ENCODE peak calls at places on chromosomes 3 and 15, in eight cellular contexts. D, M, K, J, O, W, S and R are unnamed samples.

GRCh38 chr3:41630708-41631107 is 331.2 kb downstream of the ULK4 start:
- DNase-seq in D (no peak), M (no peak), K (no peak), J (no peak), O (no peak), W (no peak), S (no peak), R (no peak)

GRCh38 chr15:52200831-52201365 is 9.7 kb upstream of the GNB5 start:
- DNase-seq in D (no peak), M (no peak), K (no peak), J (no peak), O (no peak), W (no peak), S (no peak), R (no peak)

GRCh38 chr3:44596631-44597030 is 11.9 kb downstream of the ZNF660 start:
- DNase-seq in D (no peak), M (no peak), K (no peak), J (no peak), O (no peak), W (no peak), S (no peak), R (no peak)

GRCh38 chr3:6733699-6734394 is 127.1 kb upstream of the GRM7 start:
- DNase-seq in D (no peak), M (no peak), K (no peak), J (no peak), O (no peak), W (no peak), S (no peak), R (no peak)

GRCh38 chr3:96754128-96754527 is 60.3 kb upstream of the EPHA6 start:
- DNase-seq in D (no peak), M (no peak), K (no peak), J (no peak), O (no peak), W (no peak), S (no peak), R (no peak)

GRCh38 chr15:90600954-90601353 is 71.2 kb downstream of the CRTC3 start:
- DNase-seq in D (no peak), M (no peak), K (no peak), J (no peak), O (no peak), W (no peak), S (no peak), R (no peak)

GRCh38 chr3:20160230-20160629 is 25.8 kb downstream of the SGO1 start:
- DNase-seq in D (no peak), M (no peak), K (no peak), J (no peak), O (no peak), W (no peak), S (no peak), R (no peak)

GRCh38 chr3:50323614-50324199 is 1.2 kb upstream of the HYAL2 start:
- DNase-seq in D (peak), M (no peak), K (no peak), J (no peak), O (no peak), W (no peak), S (no peak), R (no peak)

GRCh38 chr3:184015381-184016019 is 2.2 kb downstream of the ABCC5 start:
- DNase-seq in D (peak), M (no peak), K (no peak), J (peak), O (no peak), W (no peak), S (no peak), R (no peak)

GRCh38 chr3:125054436-125055164 is 1.2 kb downstream of the HEG1 start:
- DNase-seq in D (peak), M (peak), K (peak), J (no peak), O (no peak), W (no peak), S (no peak), R (no peak)

GRCh38 chr15:74262635-74263034 is 26.5 kb downstream of the CCDC33 start:
- DNase-seq in D (no peak), M (no peak), K (no peak), J (no peak), O (no peak), W (peak), S (no peak), R (no peak)

GRCh38 chr15:67776600-67776999 is 48.7 kb upstream of the SKOR1 start:
- DNase-seq in D (no peak), M (no peak), K (no peak), J (no peak), O (no peak), W (no peak), S (no peak), R (no peak)

GRCh38 chr3:149554826-149555225 is 80.3 kb downstream of the TM4SF4 start:
- DNase-seq in D (no peak), M (no peak), K (no peak), J (no peak), O (peak), W (no peak), S (no peak), R (no peak)

GRCh38 chr3:99579246-99579645 is 59.1 kb upstream of the COL8A1 start:
- DNase-seq in D (no peak), M (no peak), K (peak), J (no peak), O (peak), W (no peak), S (no peak), R (no peak)

GRCh38 chr3:157089455-157090221 is 70.3 kb downstream of the CCNL1 start:
- DNase-seq in D (peak), M (peak), K (no peak), J (peak), O (peak), W (no peak), S (no peak), R (no peak)

GRCh38 chr15:31393441-31394091 is 66.9 kb downstream of the KLF13 start:
- DNase-seq in D (no peak), M (no peak), K (no peak), J (no peak), O (no peak), W (peak), S (no peak), R (no peak)

GRCh38 chr15:89912145-89912673 is 543 bp downstream of the ARPIN start:
- DNase-seq in D (peak), M (no peak), K (no peak), J (peak), O (no peak), W (peak), S (no peak), R (peak)

GRCh38 chr15:25327671-25328070 is 111.2 kb downstream of the UBE3A start:
- DNase-seq in D (no peak), M (no peak), K (no peak), J (no peak), O (no peak), W (no peak), S (no peak), R (no peak)

GRCh38 chr3:18295171-18295920 is 129.8 kb downstream of the SATB1 start:
- DNase-seq in D (no peak), M (no peak), K (peak), J (peak), O (peak), W (no peak), S (no peak), R (no peak)

GRCh38 chr3:159733194-159733860 is 255.3 kb upstream of the IL12A start:
- DNase-seq in D (no peak), M (no peak), K (peak), J (no peak), O (peak), W (no peak), S (no peak), R (no peak)

GRCh38 chr15:83837946-83838571 is 184.1 kb downstream of the ADAMTSL3 start:
- DNase-seq in D (peak), M (no peak), K (no peak), J (peak), O (peak), W (peak), S (no peak), R (peak)

GRCh38 chr15:34084086-34084485 is 17.6 kb downstream of the EMC7 start:
- DNase-seq in D (no peak), M (no peak), K (no peak), J (no peak), O (no peak), W (peak), S (no peak), R (no peak)

GRCh38 chr15:51322622-51323296 is 15.6 kb downstream of the CYP19A1 start:
- DNase-seq in D (peak), M (no peak), K (no peak), J (peak), O (no peak), W (no peak), S (no peak), R (no peak)

GRCh38 chr15:58472821-58473581 is 41.2 kb downstream of the LIPC start:
- DNase-seq in D (no peak), M (peak), K (no peak), J (no peak), O (peak), W (no peak), S (no peak), R (no peak)

GRCh38 chr3:148727242-148727641 is 29.5 kb downstream of the AGTR1 start:
- DNase-seq in D (no peak), M (no peak), K (peak), J (no peak), O (peak), W (peak), S (no peak), R (peak)

GRCh38 chr3:170765419-170766078 is 104.4 kb downstream of the RPL22L1 start:
- DNase-seq in D (no peak), M (no peak), K (no peak), J (no peak), O (no peak), W (no peak), S (no peak), R (no peak)

GRCh38 chr15:73633991-73634495 is 854 bp upstream of the NPTN start:
- DNase-seq in D (no peak), M (no peak), K (peak), J (no peak), O (peak), W (no peak), S (no peak), R (no peak)

GRCh38 chr15:92591275-92591674 is 64.3 kb downstream of the FAM174B start:
- DNase-seq in D (no peak), M (no peak), K (no peak), J (no peak), O (no peak), W (no peak), S (no peak), R (no peak)